ENCODE peak calls at places on chromosome 7, in ten cellular contexts. J is HL-60, N is endodermal cell, C is left ventricle myocardium inferior, Y is thyroid gland, V is heart right ventricle, D is psoas muscle, Z is uterus, S is fibroblast of lung, T is HFFc6. H is an unnamed sample.

GRCh38 chr7:114921636-114922150 is at the start of gene MDFIC:
- DNase-seq in Z (peak; percentile 23), N (no peak), V (peak; percentile 54), J (no peak), D (peak; percentile 21), Y (peak; percentile 53), S (no peak), T (no peak), C (no peak), H (no peak)

GRCh38 chr7:112176693-112177415 is 29.3 kb downstream of the DOCK4 start:
- DNase-seq in D (no peak), C (no peak), J (no peak), V (no peak), Z (no peak), S (no peak), Y (no peak), T (no peak), N (no peak), H (no peak)

GRCh38 chr7:100515072-100515532 is 23.9 kb upstream of the AGFG2 start:
- DNase-seq in N (no peak), S (peak; percentile 62), D (no peak), T (peak; percentile 48), J (no peak), C (no peak), Z (no peak), Y (no peak), V (no peak), H (no peak)

GRCh38 chr7:37282927-37283326 is 165.7 kb downstream of the ELMO1 start:
- DNase-seq in Y (no peak), T (no peak), S (no peak), Z (no peak), J (no peak), V (no peak), C (no peak), D (no peak), N (no peak), H (no peak)

GRCh38 chr7:106626376-106627293 is 34.3 kb downstream of the CCDC71L start:
- DNase-seq in V (no peak), S (no peak), C (no peak), Z (no peak), Y (peak; percentile 60), J (no peak), N (no peak), T (no peak), D (no peak), H (no peak)

GRCh38 chr7:148882668-148883232 is 1.3 kb downstream of the EZH2 start:
- DNase-seq in D (no peak), J (no peak), T (no peak), C (no peak), V (no peak), N (no peak), S (peak; percentile 6), Z (no peak), Y (no peak), H (no peak)

GRCh38 chr7:116970148-116970910 is 17.0 kb downstream of the ST7 start:
- DNase-seq in Z (no peak), N (no peak), S (no peak), V (no peak), D (no peak), T (no peak), J (peak; percentile 29), Y (no peak), C (no peak), H (no peak)

GRCh38 chr7:29989257-29989995 is at the start of gene SCRN1:
- DNase-seq in J (peak; percentile 4), C (peak; percentile 42), N (peak; percentile 84), T (no peak), V (peak; percentile 13), D (peak; percentile 49), S (no peak), Z (peak; percentile 22), Y (peak; percentile 54), H (no peak)

GRCh38 chr7:130432886-130433285 is 7.9 kb downstream of the CEP41 start:
- DNase-seq in Y (no peak), C (no peak), S (peak; percentile 72), D (no peak), N (no peak), V (no peak), Z (no peak), T (peak; percentile 12), J (no peak), H (no peak)

GRCh38 chr7:29319719-29320521 is 125.3 kb downstream of the CHN2 start:
- DNase-seq in S (no peak), T (no peak), Z (no peak), C (no peak), J (peak; percentile 64), N (peak; percentile 74), V (no peak), D (no peak), Y (no peak), H (no peak)

GRCh38 chr7:38796636-38797501 is 112.1 kb downstream of the VPS41 start:
- DNase-seq in N (peak; percentile 75), J (peak; percentile 26), S (peak; percentile 36), T (peak; percentile 52), C (no peak), Y (peak; percentile 64), V (peak; percentile 45), D (peak; percentile 18), Z (peak; percentile 36), H (no peak)

DNA sequence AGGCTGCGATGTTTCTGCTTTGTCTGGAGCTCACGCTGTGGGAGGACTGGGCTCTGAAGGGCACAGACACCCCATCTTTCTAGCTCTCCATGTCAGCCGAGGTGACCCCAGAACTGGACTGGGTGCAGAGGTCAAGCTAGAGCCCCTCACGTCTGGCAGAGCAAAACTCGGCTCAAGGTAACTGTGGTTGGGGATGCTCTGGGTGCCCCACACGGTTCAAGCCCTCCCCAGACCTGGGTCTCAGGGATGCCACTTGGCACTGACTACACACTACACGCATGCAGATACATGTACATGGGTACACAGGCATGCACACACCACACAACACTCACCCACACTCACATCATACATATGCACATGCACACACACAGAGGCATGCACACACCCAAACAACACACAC is 219.1 kb downstream of the DNAJB6 start:
- DNase-seq in C (no peak), Z (no peak), Y (no peak), J (no peak), S (no peak), V (no peak), N (peak; percentile 10), D (no peak), T (no peak), H (peak; percentile 48)
- TF ChIP-seq CTCF in C (no peak), Z (no peak), Y (no peak), J (no peak), S (no peak), V (no peak), N (no peak), D (no peak), T (no peak), H (no peak)

GRCh38 chr7:43769791-43770465 is 11.4 kb downstream of the BLVRA start:
- DNase-seq in C (no peak), D (no peak), J (no peak), V (no peak), N (no peak), S (no peak), Y (no peak), T (no peak), Z (no peak), H (no peak)

GRCh38 chr7:43771128-43771527 is 12.6 kb downstream of the BLVRA start:
- DNase-seq in C (no peak), Y (no peak), T (no peak), Z (no peak), D (no peak), V (no peak), J (no peak), S (no peak), N (no peak), H (no peak)

GRCh38 chr7:43768201-43768893 is 9.9 kb downstream of the BLVRA start:
- DNase-seq in Z (no peak), J (no peak), C (no peak), Y (no peak), D (no peak), T (no peak), S (no peak), V (no peak), N (peak; percentile 48), H (no peak)

GRCh38 chr7:43768894-43769272 is 10.4 kb downstream of the BLVRA start:
- DNase-seq in Z (no peak), J (no peak), Y (no peak), D (no peak), N (no peak), V (no peak), S (no peak), T (no peak), C (no peak), H (no peak)

DNA sequence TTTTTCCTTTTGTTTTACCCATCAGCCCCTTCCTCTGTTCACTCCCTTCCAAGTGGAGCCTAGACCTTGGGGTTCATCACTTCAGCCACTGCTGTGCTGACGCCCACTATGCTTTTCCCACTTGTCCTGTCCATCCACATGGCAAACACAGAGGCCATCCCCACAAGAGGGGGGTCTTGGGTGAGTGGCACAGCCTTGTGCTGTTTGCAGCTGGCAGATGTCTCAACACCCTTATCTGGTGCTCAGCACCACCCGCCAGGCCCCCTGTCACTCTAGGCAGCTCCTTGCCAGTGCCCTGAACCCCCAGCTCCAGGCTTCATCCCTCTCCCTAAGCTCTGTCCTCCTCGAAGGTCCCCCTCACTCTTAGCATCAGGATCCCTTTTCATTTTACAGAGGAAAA is 13.1 kb downstream of the BLVRA start:
- DNase-seq in Z (peak; percentile 3), Y (no peak), N (no peak), T (no peak), S (no peak), V (no peak), J (no peak), D (no peak), C (no peak), H (no peak)
- TF ChIP-seq CTCF in Z (no peak), Y (no peak), N (no peak), T (no peak), S (no peak), V (no peak), J (no peak), D (no peak), C (no peak), H (no peak)

DNA sequence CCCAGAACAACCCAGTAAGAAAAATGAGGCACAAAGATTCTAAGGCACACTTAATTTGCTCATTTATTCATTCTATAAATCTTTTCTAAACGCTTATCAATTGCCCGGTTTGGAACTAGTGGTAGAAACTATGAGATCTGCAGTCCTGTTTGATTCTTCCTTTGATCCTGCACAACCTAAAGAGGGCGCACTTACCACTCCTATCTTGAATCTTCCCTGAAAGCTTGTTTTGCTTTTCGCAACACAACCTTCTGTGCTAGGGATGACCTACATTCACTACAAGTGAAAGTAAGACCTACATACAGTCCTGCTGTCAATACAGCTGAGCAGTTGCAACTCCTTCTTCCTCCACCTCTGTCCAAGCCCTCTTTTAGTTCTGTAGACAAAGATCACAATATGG is 12.6 kb upstream of the ARL4A start:
- DNase-seq in S (no peak), Z (no peak), V (peak; percentile 16), C (no peak), J (peak; percentile 45), D (no peak), N (peak; percentile 70), Y (peak; percentile 13), T (no peak), H (no peak)
- TF ChIP-seq CTCF in S (peak; percentile 33), Z (no peak), V (peak; percentile 53), C (peak; percentile 51), J (no peak), D (peak; percentile 17), N (peak; percentile 73), Y (no peak), T (peak; percentile 64), H (peak; percentile 48)

DNA sequence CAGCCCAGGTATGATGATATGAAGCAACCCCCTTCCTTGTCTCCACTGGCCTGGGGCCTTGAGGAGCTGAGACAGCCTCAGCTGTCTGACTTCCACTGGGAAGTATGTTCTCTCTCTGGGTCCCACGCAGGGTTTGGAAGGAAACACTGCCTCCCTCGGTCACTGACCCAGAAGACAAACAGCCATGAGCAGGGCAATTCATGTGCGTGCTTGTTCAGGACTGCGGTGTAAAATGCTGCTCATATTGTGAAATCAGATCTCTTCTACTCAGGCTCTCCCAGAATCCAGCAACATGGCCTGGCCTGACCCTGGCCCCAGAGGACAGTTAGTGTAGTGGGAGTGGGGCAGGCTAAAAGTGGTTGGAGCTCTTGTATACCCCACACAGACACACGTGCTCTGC is 2.8 kb downstream of the CLCN1 start:
- DNase-seq in S (no peak), J (no peak), N (no peak), Z (no peak), C (no peak), Y (peak; percentile 24), V (no peak), D (peak; percentile 42), T (no peak), H (no peak)
- TF ChIP-seq CTCF in S (no peak), J (no peak), N (no peak), Z (no peak), C (no peak), Y (no peak), V (no peak), D (no peak), T (no peak), H (peak; percentile 21)